ENCODE peak calls at places on chromosome 1, in eight cellular contexts. T is tibial nerve, V is upper lobe of right lung, F is hepatocyte, E is cardiac muscle cell, X is lower leg skin, H is HCT116, B is neural crest cell. C is an unnamed sample.

GRCh38 chr1:38013027-38013588 is 574 bp downstream of the UTP11 start:
- DNase-seq in V (no peak), F (peak; percentile 87), B (no peak), H (no peak), T (no peak), E (no peak), X (no peak), C (peak; percentile 12)

GRCh38 chr1:85137660-85138059 is 63.2 kb downstream of the SYDE2 start:
- DNase-seq in T (no peak), B (no peak), H (no peak), E (no peak), V (peak; percentile 88), F (peak; percentile 78), X (no peak), C (no peak)

GRCh38 chr1:978069-978834 is 3.6 kb downstream of the PERM1 start:
- DNase-seq in V (peak; percentile 64), E (no peak), T (no peak), F (no peak), X (no peak), B (no peak), H (no peak), C (no peak)

GRCh38 chr1:92210701-92211100 is 7.0 kb upstream of the C1orf146 start:
- DNase-seq in B (no peak), F (no peak), H (no peak), T (no peak), X (no peak), E (no peak), V (no peak), C (no peak)

GRCh38 chr1:198829356-198829755 is 190.5 kb downstream of the PTPRC start:
- DNase-seq in T (no peak), H (no peak), E (no peak), V (no peak), F (no peak), B (no peak), X (no peak), C (no peak)

GRCh38 chr1:59903136-59903754 is 23.3 kb downstream of the CYP2J2 start:
- DNase-seq in H (peak; percentile 27), X (no peak), F (peak; percentile 43), B (peak; percentile 23), V (no peak), T (no peak), E (peak; percentile 40), C (no peak)

GRCh38 chr1:32071758-32072621 is 749 bp upstream of the TMEM39B start:
- DNase-seq in T (no peak), B (peak; percentile 22), F (peak; percentile 36), X (no peak), V (no peak), H (no peak), E (no peak), C (no peak)

GRCh38 chr1:37987679-37988078 is 2.1 kb downstream of the SF3A3 start:
- DNase-seq in H (no peak), X (peak; percentile 29), B (no peak), F (no peak), V (no peak), T (no peak), E (no peak), C (no peak)

GRCh38 chr1:2378441-2378851 is 12.9 kb downstream of the MORN1 start:
- DNase-seq in E (no peak), X (no peak), F (no peak), H (no peak), V (peak; percentile 54), T (no peak), B (no peak), C (peak; percentile 86)

GRCh38 chr1:200436436-200436835 is 26.6 kb upstream of the ZNF281 start:
- DNase-seq in X (no peak), V (no peak), T (no peak), E (no peak), B (no peak), H (no peak), F (no peak), C (no peak)

GRCh38 chr1:245153645-245154428 is 948 bp upstream of the KIF26B start:
- DNase-seq in F (peak; percentile 44), B (peak; percentile 29), H (no peak), T (no peak), E (peak; percentile 67), V (peak; percentile 70), X (peak; percentile 85), C (peak; percentile 88)

GRCh38 chr1:82950606-82951200 is 1048.2 kb downstream of the TTLL7 start:
- DNase-seq in B (no peak), X (no peak), T (no peak), E (no peak), V (no peak), H (no peak), F (no peak), C (no peak)

DNA sequence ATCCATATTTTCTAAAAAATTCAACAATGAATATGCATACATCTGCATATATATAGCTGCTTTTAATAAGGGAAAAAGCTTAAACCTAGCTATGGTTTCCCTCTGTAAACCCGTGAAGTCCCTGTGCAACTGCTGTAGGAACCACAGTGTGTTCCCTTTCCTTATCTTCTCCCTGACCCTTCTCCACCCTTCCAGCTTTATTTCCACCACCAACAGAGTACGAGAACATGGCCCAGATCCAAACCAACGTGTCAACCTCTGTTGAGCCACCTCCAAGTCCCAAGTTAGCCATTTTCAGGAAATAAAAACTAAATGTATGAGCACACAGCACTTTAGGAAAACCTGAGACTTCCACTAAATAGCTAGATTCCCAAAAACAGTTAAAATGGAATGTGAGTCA is 20.3 kb downstream of the SUSD4 start:
- DNase-seq in F (no peak), B (no peak), E (no peak), V (no peak), T (no peak), X (peak; percentile 25), H (no peak), C (no peak)
- TF ChIP-seq CTCF in F (no peak), B (no peak), E (no peak), V (no peak), T (no peak), X (no peak), H (no peak), C (no peak)

GRCh38 chr1:30724175-30724574 is 790 bp upstream of the MATN1 start:
- DNase-seq in T (no peak), V (no peak), F (no peak), E (no peak), X (no peak), H (no peak), B (no peak), C (no peak)
- TF ChIP-seq CTCF in T (no peak), V (no peak), F (no peak), E (peak; percentile 28), X (no peak), H (peak; percentile 62), B (peak; percentile 26), C (peak; percentile 61)

DNA sequence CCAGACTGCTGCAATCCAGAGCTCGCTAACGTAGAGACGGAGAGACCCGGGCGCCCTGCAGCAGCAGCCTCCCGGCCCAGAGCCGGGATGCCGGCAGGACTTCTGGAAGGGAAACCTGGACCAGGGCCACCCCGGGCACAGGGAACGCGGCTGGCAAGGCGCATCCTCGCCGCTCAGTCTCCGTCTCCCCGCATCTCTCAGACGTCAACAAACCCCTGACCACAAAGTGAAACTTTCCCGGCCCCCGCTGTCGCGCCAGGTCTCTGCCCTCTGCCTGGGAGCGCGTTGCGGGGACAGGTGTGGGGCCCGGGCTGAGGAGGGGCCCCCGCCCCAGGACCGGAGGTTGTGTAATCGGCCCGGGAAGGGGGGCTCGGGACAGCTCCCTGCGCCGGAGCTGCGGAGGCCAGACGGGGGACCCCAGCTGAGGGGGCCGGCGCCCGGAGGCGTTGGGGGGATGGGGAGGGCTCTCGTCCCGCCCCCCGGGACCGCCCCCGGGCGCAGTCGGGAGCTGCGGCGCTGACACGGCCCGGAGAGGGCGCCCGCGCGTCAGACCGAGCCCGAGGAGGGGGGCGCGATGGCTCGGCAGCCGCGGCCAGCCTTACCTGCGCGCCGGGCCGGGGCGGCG is 116.6 kb upstream of the HIVEP3 start:
- DNase-seq in E (peak; percentile 80), V (peak; percentile 81), F (peak; percentile 90), T (peak; percentile 29), X (peak; percentile 91), B (peak; percentile 13), H (peak; percentile 10), C (peak; percentile 86)
- TF ChIP-seq CTCF in E (peak; percentile 44), V (peak; percentile 42), F (peak; percentile 43), T (peak; percentile 46), X (no peak), B (peak; percentile 49), H (no peak), C (peak; percentile 76)

GRCh38 chr1:211630236-211631081 is 45.0 kb downstream of the NEK2 start:
- DNase-seq in V (no peak), E (peak; percentile 70), B (no peak), X (no peak), F (no peak), T (no peak), H (no peak), C (peak; percentile 67)
- TF ChIP-seq CTCF in V (no peak), E (peak; percentile 27), B (no peak), X (no peak), F (peak; percentile 16), T (no peak), H (no peak), C (peak; percentile 21)

GRCh38 chr1:7540816-7541215 is 230.3 kb upstream of the VAMP3 start:
- DNase-seq in V (no peak), H (no peak), B (no peak), E (no peak), T (no peak), X (no peak), F (no peak), C (peak; percentile 52)
- TF ChIP-seq CTCF in V (no peak), H (no peak), B (no peak), E (no peak), T (no peak), X (no peak), F (no peak), C (no peak)

DNA sequence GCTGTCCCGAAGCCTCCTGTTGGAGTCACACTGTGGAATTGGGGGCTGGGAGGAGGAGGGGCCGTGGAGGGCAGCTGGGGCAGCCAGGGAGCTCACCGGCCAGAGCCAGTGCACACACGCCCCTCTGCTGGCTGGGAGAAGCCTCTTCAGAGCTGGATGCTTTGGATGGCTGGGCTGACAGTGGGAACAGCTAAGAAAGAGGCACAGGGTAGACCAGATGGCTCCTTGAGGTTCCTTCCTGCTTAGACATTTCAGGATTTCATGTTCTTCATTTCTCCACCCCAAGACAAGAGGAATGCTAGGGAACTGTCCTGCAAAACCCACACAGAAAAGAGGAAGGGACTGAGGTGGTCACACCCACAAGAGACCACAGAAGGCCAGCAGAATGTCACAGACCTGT is 254.8 kb upstream of the VAMP3 start:
- DNase-seq in B (no peak), V (no peak), F (peak; percentile 41), X (no peak), E (peak; percentile 85), H (peak; percentile 3), T (no peak), C (no peak)
- TF ChIP-seq CTCF in B (no peak), V (no peak), F (peak; percentile 25), X (no peak), E (no peak), H (no peak), T (no peak), C (peak; percentile 51)